ENCODE peak calls at places on chromosomes 4 and X, in ten cellular contexts. X, U, B, Z, P, R, N, W, D and H are unnamed samples.

GRCh38 chr4:184384810-184385557 is 89.4 kb downstream of the IRF2 start:
- DNase-seq in X (no peak), U (no peak), B (no peak), Z (no peak), P (no peak), R (no peak), N (no peak), W (no peak), D (no peak), H (no peak)

GRCh38 chr4:85994576-85994975 is 365.3 kb downstream of the MAPK10 start:
- DNase-seq in X (no peak), U (no peak), B (no peak), Z (no peak), P (no peak), R (no peak), N (no peak), W (no peak), D (no peak), H (no peak)

GRCh38 chr4:47060561-47060960 is 29.2 kb downstream of the GABRB1 start:
- DNase-seq in X (no peak), U (no peak), B (no peak), Z (no peak), P (no peak), R (no peak), N (no peak), W (no peak), D (no peak), H (no peak)

GRCh38 chrX:21989415-21989814 is 42.7 kb upstream of the PHEX start:
- DNase-seq in X (no peak), U (no peak), B (no peak), Z (no peak), P (peak), R (no peak), N (no peak), W (no peak), D (no peak), H (no peak)

GRCh38 chr4:20506827-20507226 is 193.4 kb upstream of the PACRGL start:
- DNase-seq in X (no peak), U (no peak), B (no peak), Z (peak), P (no peak), R (no peak), N (no peak), W (no peak), D (no peak), H (no peak)

GRCh38 chr4:37439809-37440518 is 195.4 kb downstream of the NWD2 start:
- DNase-seq in X (no peak), U (no peak), B (no peak), Z (no peak), P (no peak), R (no peak), N (no peak), W (no peak), D (no peak), H (no peak)

GRCh38 chrX:64850371-64851082 is 125.7 kb downstream of the ZC4H2 start:
- DNase-seq in X (no peak), U (no peak), B (no peak), Z (no peak), P (no peak), R (no peak), N (no peak), W (no peak), D (no peak), H (no peak)

GRCh38 chr4:123037809-123038208 is 115.4 kb upstream of the NUDT6 start:
- DNase-seq in X (no peak), U (no peak), B (no peak), Z (no peak), P (no peak), R (no peak), N (no peak), W (no peak), D (no peak), H (no peak)

GRCh38 chrX:118632862-118633261 is 94.5 kb upstream of the IL13RA1 start:
- DNase-seq in X (no peak), U (no peak), B (no peak), Z (no peak), P (no peak), R (no peak), N (no peak), W (peak), D (no peak), H (no peak)

GRCh38 chrX:9342581-9343051 is 122.2 kb upstream of the TBL1X start:
- DNase-seq in X (peak), U (peak), B (peak), Z (no peak), P (peak), R (peak), N (peak), W (peak), D (peak), H (peak)

GRCh38 chrX:48958635-48959094 is 1.3 kb upstream of the OTUD5 start:
- DNase-seq in X (peak), U (no peak), B (no peak), Z (peak), P (peak), R (peak), N (no peak), W (no peak), D (no peak), H (peak)

GRCh38 chr4:39255266-39255665 is 72.9 kb downstream of the WDR19 start:
- DNase-seq in X (no peak), U (no peak), B (no peak), Z (no peak), P (no peak), R (no peak), N (no peak), W (no peak), D (no peak), H (no peak)

GRCh38 chr4:2434420-2434819 is 15.7 kb downstream of the CFAP99 start:
- DNase-seq in X (no peak), U (no peak), B (no peak), Z (no peak), P (no peak), R (no peak), N (no peak), W (no peak), D (no peak), H (no peak)

GRCh38 chrX:121356850-121357171 is 309.4 kb downstream of the GLUD2 start:
- DNase-seq in X (no peak), U (no peak), B (no peak), Z (no peak), P (no peak), R (no peak), N (peak), W (no peak), D (no peak), H (no peak)

GRCh38 chr4:8422327-8422726 is 18.2 kb downstream of the ACOX3 start:
- DNase-seq in X (no peak), U (no peak), B (no peak), Z (no peak), P (no peak), R (no peak), N (no peak), W (no peak), D (no peak), H (no peak)

GRCh38 chrX:110600745-110601310 is 194.8 kb downstream of the CHRDL1 start:
- DNase-seq in X (no peak), U (no peak), B (no peak), Z (no peak), P (no peak), R (peak), N (no peak), W (no peak), D (no peak), H (no peak)

GRCh38 chr4:150244600-150244999 is 166.4 kb downstream of the DCLK2 start:
- DNase-seq in X (no peak), U (no peak), B (no peak), Z (no peak), P (no peak), R (no peak), N (no peak), W (no peak), D (no peak), H (no peak)

GRCh38 chr4:21768349-21769310 is 179.9 kb downstream of the KCNIP4 start:
- DNase-seq in X (no peak), U (no peak), B (peak), Z (no peak), P (no peak), R (no peak), N (peak), W (peak), D (no peak), H (no peak)

GRCh38 chr4:149218672-149219071 is 597.0 kb downstream of the IQCM start:
- DNase-seq in X (no peak), U (no peak), B (no peak), Z (no peak), P (no peak), R (no peak), N (no peak), W (no peak), D (no peak), H (no peak)

GRCh38 chrX:153731845-153732215 is 7.2 kb downstream of the ABCD1 start:
- DNase-seq in X (no peak), U (no peak), B (no peak), Z (no peak), P (no peak), R (no peak), N (no peak), W (no peak), D (no peak), H (no peak)

GRCh38 chr4:188942606-188943005 is 803.4 kb downstream of the TRIML1 start:
- DNase-seq in X (no peak), U (no peak), B (no peak), Z (no peak), P (no peak), R (no peak), N (no peak), W (no peak), D (no peak), H (no peak)

GRCh38 chr4:37595875-37596402 is 90.2 kb downstream of the RELL1 start:
- DNase-seq in X (no peak), U (no peak), B (no peak), Z (no peak), P (no peak), R (no peak), N (no peak), W (no peak), D (no peak), H (no peak)

GRCh38 chrX:129694805-129695204 is 40.0 kb upstream of the APLN start:
- DNase-seq in X (no peak), U (no peak), B (no peak), Z (no peak), P (no peak), R (no peak), N (no peak), W (no peak), D (no peak), H (no peak)

GRCh38 chr4:145507636-145508035 is 26.0 kb downstream of the SMAD1 start:
- DNase-seq in X (no peak), U (no peak), B (no peak), Z (no peak), P (no peak), R (no peak), N (no peak), W (peak), D (no peak), H (no peak)

GRCh38 chrX:153778684-153779101 is 2.1 kb upstream of the SRPK3 start:
- DNase-seq in X (no peak), U (no peak), B (no peak), Z (no peak), P (no peak), R (peak), N (no peak), W (peak), D (no peak), H (no peak)

GRCh38 chr4:21962691-21963090 is 14.1 kb upstream of the KCNIP4 start:
- DNase-seq in X (no peak), U (no peak), B (no peak), Z (no peak), P (no peak), R (no peak), N (no peak), W (no peak), D (no peak), H (no peak)

GRCh38 chr4:10061650-10062415 is 40.5 kb upstream of the SLC2A9 start:
- DNase-seq in X (no peak), U (no peak), B (no peak), Z (no peak), P (no peak), R (no peak), N (no peak), W (no peak), D (no peak), H (no peak)

GRCh38 chr4:140818433-140818832 is 62.2 kb upstream of the TBC1D9 start:
- DNase-seq in X (no peak), U (no peak), B (no peak), Z (no peak), P (no peak), R (no peak), N (no peak), W (no peak), D (no peak), H (no peak)

GRCh38 chr4:25313194-25313895 is 771 bp downstream of the ZCCHC4 start:
- DNase-seq in X (no peak), U (no peak), B (no peak), Z (no peak), P (no peak), R (no peak), N (no peak), W (no peak), D (no peak), H (no peak)